ENCODE peak calls at places on chromosomes 13 and 19, in five cellular contexts. One of them, this sample, is unnamed. For H3K27me3 and H3K36me3, the result is how much of the 10 kb centered on the place peaks cover.

GRCh38 chr19:2589441-2589840 is 113.1 kb downstream of the GNG7 start:
- DNase-seq in neural progenitor cell: no peak
- DNase-seq in left lung: no peak
- DNase-seq in brain microvascular endothelial cell: no peak
- DNase-seq in heart right ventricle: no peak
- DNase-seq in this sample: no peak

GRCh38 chr19:56141416-56141992 is 417 bp downstream of the ZNF444 start:
- DNase-seq in neural progenitor cell: peak
- DNase-seq in left lung: no peak
- DNase-seq in brain microvascular endothelial cell: no peak
- DNase-seq in heart right ventricle: no peak
- DNase-seq in this sample: no peak

GRCh38 chr13:29362849-29363604 is 232.5 kb downstream of the SLC7A1 start:
- DNase-seq in neural progenitor cell: peak
- DNase-seq in left lung: no peak
- DNase-seq in brain microvascular endothelial cell: peak
- DNase-seq in heart right ventricle: no peak
- DNase-seq in this sample: peak

GRCh38 chr19:778910-779653 is 18.2 kb upstream of the PTBP1 start:
- DNase-seq in neural progenitor cell: no peak
- DNase-seq in left lung: no peak
- DNase-seq in brain microvascular endothelial cell: peak
- DNase-seq in heart right ventricle: no peak
- DNase-seq in this sample: peak

GRCh38 chr13:28129911-28130693 is 8.2 kb upstream of the PAN3 start:
- DNase-seq in neural progenitor cell: no peak
- DNase-seq in left lung: no peak
- DNase-seq in brain microvascular endothelial cell: no peak
- DNase-seq in heart right ventricle: no peak
- DNase-seq in this sample: no peak

GRCh38 chr19:6030214-6030507 is 52.2 kb upstream of the RANBP3 start:
- DNase-seq in neural progenitor cell: no peak
- DNase-seq in left lung: no peak
- DNase-seq in brain microvascular endothelial cell: peak
- DNase-seq in heart right ventricle: no peak
- DNase-seq in this sample: no peak

GRCh38 chr19:35346193-35347052 is 1.3 kb upstream of the FFAR1 start:
- DNase-seq in neural progenitor cell: no peak
- DNase-seq in left lung: peak
- DNase-seq in brain microvascular endothelial cell: no peak
- DNase-seq in heart right ventricle: no peak
- DNase-seq in this sample: no peak

GRCh38 chr13:53694814-53695533 is 666.4 kb downstream of the OLFM4 start:
- DNase-seq in neural progenitor cell: peak
- DNase-seq in left lung: no peak
- DNase-seq in brain microvascular endothelial cell: no peak
- DNase-seq in heart right ventricle: no peak
- DNase-seq in this sample: no peak

GRCh38 chr19:2611483-2612464 is 90.7 kb downstream of the GNG7 start:
- DNase-seq in neural progenitor cell: no peak
- DNase-seq in left lung: no peak
- DNase-seq in brain microvascular endothelial cell: no peak
- DNase-seq in heart right ventricle: no peak
- DNase-seq in this sample: no peak

GRCh38 chr13:31048521-31048920 is 113.2 kb downstream of the HSPH1 start:
- DNase-seq in neural progenitor cell: peak
- DNase-seq in left lung: no peak
- DNase-seq in brain microvascular endothelial cell: no peak
- DNase-seq in heart right ventricle: no peak
- DNase-seq in this sample: peak

GRCh38 chr13:40578055-40578454 is 88.4 kb downstream of the FOXO1 start:
- DNase-seq in neural progenitor cell: no peak
- DNase-seq in left lung: no peak
- DNase-seq in brain microvascular endothelial cell: no peak
- DNase-seq in heart right ventricle: no peak
- DNase-seq in this sample: no peak

GRCh38 chr19:14021474-14021873 is 6.5 kb upstream of the RLN3 start:
- DNase-seq in neural progenitor cell: peak
- DNase-seq in left lung: peak
- DNase-seq in brain microvascular endothelial cell: no peak
- DNase-seq in heart right ventricle: no peak
- DNase-seq in this sample: no peak

GRCh38 chr13:26847281-26847680 is 86.7 kb upstream of the GPR12 start:
- DNase-seq in neural progenitor cell: peak
- DNase-seq in left lung: no peak
- DNase-seq in brain microvascular endothelial cell: no peak
- DNase-seq in heart right ventricle: no peak
- DNase-seq in this sample: no peak

GRCh38 chr13:98393873-98394272 is 183.0 kb downstream of the STK24 start:
- DNase-seq in neural progenitor cell: no peak
- DNase-seq in left lung: no peak
- DNase-seq in brain microvascular endothelial cell: no peak
- DNase-seq in heart right ventricle: no peak
- DNase-seq in this sample: peak

GRCh38 chr19:12727745-12728433 is 4.2 kb upstream of the TNPO2 start:
- DNase-seq in neural progenitor cell: no peak
- DNase-seq in left lung: no peak
- DNase-seq in brain microvascular endothelial cell: no peak
- DNase-seq in heart right ventricle: no peak
- DNase-seq in this sample: no peak

GRCh38 chr19:51610576-51610975 is 19.6 kb downstream of the SIGLEC5 start:
- DNase-seq in neural progenitor cell: no peak
- DNase-seq in left lung: no peak
- DNase-seq in brain microvascular endothelial cell: no peak
- DNase-seq in heart right ventricle: no peak
- DNase-seq in this sample: no peak

GRCh38 chr19:11964496-11964857 is 363 bp upstream of the ZNF763 start:
- DNase-seq in neural progenitor cell: no peak
- DNase-seq in left lung: peak
- DNase-seq in brain microvascular endothelial cell: no peak
- DNase-seq in heart right ventricle: peak
- DNase-seq in this sample: no peak

GRCh38 chr19:18587962-18588610 is 512 bp upstream of the REX1BD start:
- DNase-seq in neural progenitor cell: no peak
- DNase-seq in left lung: peak
- DNase-seq in brain microvascular endothelial cell: no peak
- DNase-seq in heart right ventricle: no peak
- DNase-seq in this sample: peak

GRCh38 chr13:73598021-73598712 is 536.0 kb downstream of the KLF12 start:
- DNase-seq in neural progenitor cell: no peak
- DNase-seq in left lung: no peak
- DNase-seq in brain microvascular endothelial cell: peak
- DNase-seq in heart right ventricle: no peak
- DNase-seq in this sample: no peak

GRCh38 chr13:73220966-73221720 is 162.3 kb downstream of the KLF5 start:
- DNase-seq in neural progenitor cell: no peak
- DNase-seq in left lung: no peak
- DNase-seq in brain microvascular endothelial cell: peak
- DNase-seq in heart right ventricle: no peak
- DNase-seq in this sample: no peak

GRCh38 chr13:70253834-70254233 is 145.6 kb upstream of the KLHL1 start:
- DNase-seq in neural progenitor cell: no peak
- DNase-seq in left lung: no peak
- DNase-seq in brain microvascular endothelial cell: peak
- DNase-seq in heart right ventricle: no peak
- DNase-seq in this sample: no peak

GRCh38 chr13:34967851-34968562 is 25.9 kb downstream of the NBEA start:
- DNase-seq in neural progenitor cell: no peak
- DNase-seq in left lung: no peak
- DNase-seq in brain microvascular endothelial cell: no peak
- DNase-seq in heart right ventricle: no peak
- DNase-seq in this sample: no peak

GRCh38 chr19:4971424-4971793 is 2.5 kb downstream of the KDM4B start:
- DNase-seq in neural progenitor cell: no peak
- DNase-seq in left lung: peak
- DNase-seq in brain microvascular endothelial cell: no peak
- DNase-seq in heart right ventricle: no peak
- DNase-seq in this sample: no peak

GRCh38 chr13:42405665-42406390 is 133.9 kb downstream of the AKAP11 start:
- DNase-seq in neural progenitor cell: no peak
- DNase-seq in left lung: no peak
- DNase-seq in brain microvascular endothelial cell: peak
- DNase-seq in heart right ventricle: no peak
- DNase-seq in this sample: peak

GRCh38 chr19:38639679-38640078 is 7.8 kb upstream of the ACTN4 start:
- DNase-seq in neural progenitor cell: no peak
- DNase-seq in left lung: no peak
- DNase-seq in brain microvascular endothelial cell: no peak
- DNase-seq in heart right ventricle: no peak
- DNase-seq in this sample: no peak
- H3K4me3 ChIP-seq in neural progenitor cell: no peak
- H3K4me3 ChIP-seq in left lung: no peak
- H3K4me3 ChIP-seq in brain microvascular endothelial cell: no peak
- H3K4me3 ChIP-seq in heart right ventricle: no peak
- H3K4me3 ChIP-seq in this sample: no peak

GRCh38 chr19:29577662-29577963 is 28.5 kb upstream of the POP4 start:
- DNase-seq in neural progenitor cell: no peak
- DNase-seq in left lung: no peak
- DNase-seq in brain microvascular endothelial cell: no peak
- DNase-seq in heart right ventricle: no peak
- DNase-seq in this sample: no peak

GRCh38 chr19:29579308-29579910 is 26.7 kb upstream of the POP4 start:
- DNase-seq in neural progenitor cell: no peak
- DNase-seq in left lung: no peak
- DNase-seq in brain microvascular endothelial cell: no peak
- DNase-seq in heart right ventricle: no peak
- DNase-seq in this sample: no peak

GRCh38 chr19:29578349-29578748 is 27.7 kb upstream of the POP4 start:
- DNase-seq in neural progenitor cell: no peak
- DNase-seq in left lung: no peak
- DNase-seq in brain microvascular endothelial cell: no peak
- DNase-seq in heart right ventricle: no peak
- DNase-seq in this sample: no peak

GRCh38 chr19:29576043-29576442 is 30.0 kb upstream of the POP4 start:
- DNase-seq in neural progenitor cell: no peak
- DNase-seq in left lung: no peak
- DNase-seq in brain microvascular endothelial cell: no peak
- DNase-seq in heart right ventricle: no peak
- DNase-seq in this sample: no peak

GRCh38 chr19:29576761-29577661 is 29.1 kb upstream of the POP4 start:
- DNase-seq in neural progenitor cell: no peak
- DNase-seq in left lung: no peak
- DNase-seq in brain microvascular endothelial cell: peak
- DNase-seq in heart right ventricle: no peak
- DNase-seq in this sample: peak
- H3K27me3 ChIP-seq in neural progenitor cell: half or more
- H3K27me3 ChIP-seq in left lung: under half
- H3K27me3 ChIP-seq in brain microvascular endothelial cell: under half
- H3K27me3 ChIP-seq in heart right ventricle: half or more
- H3K27me3 ChIP-seq in this sample: half or more

DNA sequence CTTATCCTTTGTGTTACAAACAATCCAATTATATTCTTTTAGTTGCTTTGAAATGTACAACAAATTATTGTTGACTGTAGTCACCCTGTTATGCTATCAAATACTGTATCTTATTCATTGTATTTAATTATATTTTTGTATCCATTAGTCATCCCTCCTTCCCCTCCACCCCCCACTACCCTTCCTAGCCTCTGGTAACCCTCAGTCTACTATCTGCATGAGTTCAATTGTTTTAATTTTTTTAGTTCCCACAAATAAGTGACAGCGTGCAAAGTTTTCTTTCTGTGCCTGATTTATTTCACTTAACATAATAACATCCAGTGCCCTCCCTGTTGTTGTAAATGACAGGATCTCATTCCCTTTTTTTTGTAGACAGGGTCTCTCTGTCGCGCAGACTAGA is 4.5 kb downstream of the SAE1 start:
- DNase-seq in neural progenitor cell: no peak
- DNase-seq in left lung: no peak
- DNase-seq in brain microvascular endothelial cell: no peak
- DNase-seq in heart right ventricle: no peak
- DNase-seq in this sample: no peak
- H3K36me3 ChIP-seq in neural progenitor cell: under half
- H3K36me3 ChIP-seq in left lung: under half
- H3K36me3 ChIP-seq in brain microvascular endothelial cell: under half
- H3K36me3 ChIP-seq in heart right ventricle: under half
- H3K36me3 ChIP-seq in this sample: half or more

DNA sequence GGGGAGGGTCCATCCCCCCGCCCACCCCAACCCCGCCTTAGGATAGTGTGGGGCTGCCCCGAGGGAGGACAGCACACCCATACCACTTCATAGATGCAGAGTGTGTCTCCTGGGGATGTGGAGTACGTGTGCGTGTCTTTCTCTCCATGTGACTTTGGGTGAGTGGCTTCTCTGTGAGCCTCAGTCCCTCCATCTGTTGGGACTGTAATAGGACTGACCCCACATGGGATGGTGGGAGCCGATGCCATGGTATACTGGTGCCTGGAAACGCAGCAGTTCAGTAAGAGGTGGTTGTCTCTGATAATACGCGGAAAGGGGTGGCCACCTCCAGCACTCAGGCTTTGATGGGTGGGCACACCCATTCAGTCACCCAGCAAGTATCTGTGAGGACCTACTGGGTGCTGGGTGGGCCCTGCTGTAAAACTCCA is 816 bp upstream of the PRKD2 start:
- DNase-seq in neural progenitor cell: no peak
- DNase-seq in left lung: no peak
- DNase-seq in brain microvascular endothelial cell: no peak
- DNase-seq in heart right ventricle: no peak
- DNase-seq in this sample: no peak
- H3K4me3 ChIP-seq in neural progenitor cell: peak
- H3K4me3 ChIP-seq in left lung: peak
- H3K4me3 ChIP-seq in brain microvascular endothelial cell: peak
- H3K4me3 ChIP-seq in heart right ventricle: peak
- H3K4me3 ChIP-seq in this sample: no peak

This sample was measured in MG63.